ENCODE peak calls at places on chromosome 9, in nine cellular contexts. R is Jurkat, Clone E6-1; Y is GM19239; L is AG09309; H is HepG2; O is activated CD4-positive, alpha-beta T cell treated with anti-CD3 and anti-CD28 coated beads, Interleukin-2, amount 50 U/mL, for 1 hour; X is posterior vena cava; Z is A549; Q is activated CD8-positive, alpha-beta memory T cell treated with anti-CD3 and anti-CD28 coated beads for 48 hours. B is an unnamed sample.

GRCh38 chr9:14346301-14346721 is 32.4 kb upstream of the NFIB start:
- DNase-seq in R (no peak), Y (no peak), L (no peak), H (no peak), O (no peak), X (peak; percentile 85), Z (no peak), Q (no peak), B (no peak)

GRCh38 chr9:34990908-34991832 is 1.6 kb downstream of the DNAJB5 start:
- DNase-seq in R (no peak), Y (no peak), L (no peak), H (no peak), O (no peak), X (no peak), Z (no peak), Q (no peak), B (no peak)

GRCh38 chr9:132849168-132849831 is 28.8 kb downstream of the AK8 start:
- DNase-seq in R (peak; percentile 72), Y (no peak), L (no peak), H (no peak), O (no peak), X (no peak), Z (no peak), Q (no peak), B (no peak)

GRCh38 chr9:110580850-110581249 is 1.3 kb upstream of the SVEP1 start:
- DNase-seq in R (no peak), Y (no peak), L (no peak), H (no peak), O (no peak), X (no peak), Z (no peak), Q (no peak), B (no peak)

GRCh38 chr9:133098104-133098754 is 22.8 kb downstream of the RALGDS start:
- DNase-seq in R (no peak), Y (no peak), L (no peak), H (no peak), O (no peak), X (peak; percentile 26), Z (no peak), Q (no peak), B (no peak)

GRCh38 chr9:29285818-29286217 is 1712.5 kb upstream of the C9orf72 start:
- DNase-seq in R (no peak), Y (no peak), L (no peak), H (no peak), O (no peak), X (no peak), Z (peak; percentile 32), Q (no peak), B (peak; percentile 2)

GRCh38 chr9:31588010-31588409 is 796.4 kb upstream of the ACO1 start:
- DNase-seq in R (no peak), Y (no peak), L (no peak), H (no peak), O (no peak), X (no peak), Z (no peak), Q (no peak), B (no peak)

GRCh38 chr9:92378825-92379535 is 25.4 kb downstream of the OGN start:
- DNase-seq in R (peak; percentile 88), Y (no peak), L (peak; percentile 41), H (no peak), O (no peak), X (no peak), Z (no peak), Q (no peak), B (no peak)

GRCh38 chr9:3181049-3181953 is 337.4 kb upstream of the PUM3 start:
- DNase-seq in R (peak; percentile 29), Y (peak; percentile 18), L (no peak), H (peak; percentile 64), O (peak; percentile 12), X (no peak), Z (peak; percentile 48), Q (peak; percentile 12), B (no peak)

GRCh38 chr9:75087279-75087823 is 604 bp downstream of the NMRK1 start:
- DNase-seq in R (peak; percentile 37), Y (no peak), L (no peak), H (peak; percentile 21), O (peak; percentile 39), X (no peak), Z (peak; percentile 37), Q (no peak), B (peak; percentile 24)

GRCh38 chr9:137293482-137294090 is 8.5 kb downstream of the NRARP start:
- DNase-seq in R (no peak), Y (no peak), L (no peak), H (no peak), O (no peak), X (no peak), Z (no peak), Q (no peak), B (no peak)

GRCh38 chr9:1005043-1005667 is 28.7 kb downstream of the DMRT3 start:
- DNase-seq in R (peak; percentile 91), Y (no peak), L (peak; percentile 28), H (peak; percentile 47), O (no peak), X (no peak), Z (peak; percentile 67), Q (no peak), B (peak; percentile 70)